ENCODE peak calls at places on chromosomes 13 and 19, in nine cellular contexts. E is OCI-LY7, L is neural progenitor cell, J is HCT116, O is GM23338, V is GM23248, G is MM.1S, X is PC-3, T is SK-N-SH. R is an unnamed sample.

GRCh38 chr19:8576273-8576993 is 809 bp downstream of the MYO1F start:
- DNase-seq in X (peak; percentile 21), T (no peak), E (no peak), J (no peak), L (no peak), O (no peak), G (no peak), V (no peak), R (no peak)

GRCh38 chr13:110006304-110006703 is 219.9 kb upstream of the IRS2 start:
- DNase-seq in T (no peak), G (no peak), L (no peak), J (peak; percentile 62), V (peak; percentile 76), O (no peak), E (no peak), X (peak; percentile 94), R (no peak)

GRCh38 chr13:42277618-42278276 is 5.8 kb downstream of the AKAP11 start:
- DNase-seq in L (no peak), X (no peak), E (no peak), O (no peak), T (no peak), G (no peak), V (peak; percentile 19), J (no peak), R (no peak)

GRCh38 chr19:17114414-17114831 is 38.8 kb downstream of the MYO9B start:
- DNase-seq in O (peak; percentile 86), E (no peak), X (peak; percentile 44), J (no peak), V (no peak), T (no peak), L (peak; percentile 30), G (no peak), R (no peak)

GRCh38 chr13:77176350-77176749 is 149.4 kb upstream of the FBXL3 start:
- DNase-seq in X (peak; percentile 27), E (no peak), J (no peak), V (peak; percentile 29), G (no peak), O (no peak), L (no peak), T (no peak), R (no peak)

GRCh38 chr13:101875091-101875490 is 422.6 kb downstream of the ITGBL1 start:
- DNase-seq in G (peak; percentile 35), V (no peak), T (no peak), E (no peak), L (no peak), X (no peak), J (no peak), O (no peak), R (peak; percentile 11)

GRCh38 chr13:35953537-35954206 is 177.5 kb downstream of the DCLK1 start:
- DNase-seq in L (peak; percentile 86), G (peak; percentile 51), T (peak; percentile 74), X (peak; percentile 76), O (peak; percentile 92), V (peak; percentile 94), J (peak; percentile 13), E (peak; percentile 28), R (peak; percentile 90)

GRCh38 chr19:54691582-54692293 is 29.0 kb downstream of the LILRB4 start:
- DNase-seq in L (no peak), T (no peak), O (no peak), V (no peak), G (no peak), E (no peak), J (no peak), X (no peak), R (no peak)

GRCh38 chr19:33997690-33998089 is 174.6 kb upstream of the LSM14A start:
- DNase-seq in L (no peak), V (peak; percentile 7), O (no peak), T (no peak), X (peak; percentile 15), G (no peak), E (no peak), J (no peak), R (no peak)

GRCh38 chr19:1251503-1252220 is 3.3 kb downstream of the MIDN start:
- DNase-seq in X (no peak), O (no peak), J (no peak), T (peak; percentile 65), G (no peak), E (peak; percentile 71), L (peak; percentile 38), V (no peak), R (peak; percentile 72)

GRCh38 chr19:30593975-30594925 is 222.1 kb downstream of the ZNF536 start:
- DNase-seq in G (no peak), J (no peak), V (no peak), T (no peak), E (no peak), O (peak; percentile 28), X (no peak), L (peak; percentile 16), R (no peak)

GRCh38 chr19:19406878-19407639 is 1.6 kb downstream of the GATAD2A start:
- DNase-seq in V (peak; percentile 77), L (peak; percentile 28), O (no peak), J (no peak), E (peak; percentile 73), X (peak; percentile 61), G (peak; percentile 79), T (no peak), R (peak; percentile 72)

GRCh38 chr13:29771247-29771646 is 79.2 kb downstream of the UBL3 start:
- DNase-seq in G (peak; percentile 22), L (peak; percentile 25), T (peak; percentile 16), J (peak; percentile 37), E (peak; percentile 41), O (peak; percentile 52), V (peak; percentile 48), X (peak; percentile 70), R (peak; percentile 25)

GRCh38 chr13:72808917-72809500 is 27.1 kb downstream of the PIBF1 start:
- DNase-seq in V (peak; percentile 25), J (no peak), O (peak; percentile 39), E (peak; percentile 39), G (peak; percentile 11), X (peak; percentile 41), L (peak; percentile 9), T (peak; percentile 14), R (peak; percentile 8)

GRCh38 chr19:36488816-36489138 is 584 bp downstream of the ZNF566 start:
- DNase-seq in V (no peak), T (peak; percentile 59), E (peak; percentile 63), G (no peak), X (peak; percentile 12), J (peak; percentile 13), O (no peak), L (peak; percentile 18), R (peak; percentile 40)

GRCh38 chr13:95378603-95379002 is 77.4 kb upstream of the ABCC4 start:
- DNase-seq in T (no peak), G (no peak), E (no peak), X (peak; percentile 4), J (no peak), V (no peak), L (no peak), O (no peak), R (no peak)

GRCh38 chr13:26541041-26541440 is 16.4 kb upstream of the WASF3 start:
- DNase-seq in T (no peak), V (no peak), J (no peak), O (no peak), E (no peak), X (no peak), L (no peak), G (no peak), R (no peak)

GRCh38 chr19:47509973-47510372 is 4.9 kb downstream of the NAPA start:
- DNase-seq in E (no peak), O (no peak), T (no peak), X (peak; percentile 2), V (peak; percentile 67), L (no peak), G (no peak), J (no peak), R (no peak)

GRCh38 chr13:74768521-74769090 is 634.4 kb upstream of the KLF12 start:
- DNase-seq in X (no peak), L (no peak), E (no peak), J (no peak), V (no peak), O (no peak), G (no peak), T (no peak), R (no peak)
- TF ChIP-seq EZH2phosphoT487 in X (no peak), L (no peak), E (no peak), J (no peak), V (no peak), O (no peak), G (no peak), T (no peak), R (no peak)

GRCh38 chr19:58055483-58055874 is 3.6 kb upstream of the ZNF135 start:
- DNase-seq in X (no peak), T (no peak), O (no peak), G (no peak), E (no peak), J (no peak), V (peak; percentile 22), L (no peak), R (no peak)
- H4K20me1 ChIP-seq in X (no peaks in the 10 kb centered on the region), T (no peaks in the 10 kb centered on the region), O (no peaks in the 10 kb centered on the region), G (no peaks in the 10 kb centered on the region), E (no peaks in the 10 kb centered on the region), J (no peaks in the 10 kb centered on the region), V (no peaks in the 10 kb centered on the region), L (no peaks in the 10 kb centered on the region), R (no peaks in the 10 kb centered on the region)

DNA sequence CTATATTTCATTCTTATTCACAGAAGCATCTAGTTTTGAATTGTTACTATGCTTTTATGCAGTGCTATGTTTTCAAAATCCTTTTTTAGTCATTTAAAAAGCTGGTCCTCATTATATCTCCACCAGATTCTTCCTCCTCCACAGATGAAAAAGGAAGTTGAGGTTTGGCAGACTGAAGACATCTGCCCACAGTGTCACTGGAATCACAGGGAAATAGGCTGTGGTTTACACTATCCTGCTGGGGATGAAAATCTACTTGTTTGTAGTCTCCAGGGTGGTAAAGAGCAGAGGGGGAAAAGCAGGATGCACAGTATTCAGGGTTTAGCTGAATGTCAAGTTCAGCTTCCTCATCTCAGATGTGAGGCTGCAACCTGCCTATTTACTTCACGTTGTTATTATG is 351.2 kb downstream of the DNAJC15 start:
- DNase-seq in L (no peak), T (no peak), O (no peak), E (no peak), G (no peak), V (peak; percentile 75), X (no peak), J (no peak), R (no peak)
- TF ChIP-seq EZH2phosphoT487 in L (no peak), T (no peak), O (no peak), E (no peak), G (no peak), V (peak; percentile 68), X (no peak), J (no peak), R (no peak)

GRCh38 chr19:5624741-5625140 is 1.9 kb downstream of the SAFB start:
- DNase-seq in L (peak; percentile 33), J (no peak), V (peak; percentile 47), O (peak; percentile 24), T (no peak), G (no peak), X (no peak), E (peak; percentile 14), R (peak; percentile 17)

GRCh38 chr19:5625641-5626040 is 2.8 kb downstream of the SAFB start:
- DNase-seq in J (no peak), L (no peak), E (no peak), X (no peak), G (no peak), O (no peak), T (no peak), V (no peak), R (no peak)

GRCh38 chr19:5628919-5629481 is 6.1 kb downstream of the SAFB start:
- DNase-seq in T (no peak), V (no peak), G (no peak), O (no peak), L (no peak), J (no peak), X (no peak), E (peak; percentile 34), R (no peak)

GRCh38 chr19:5628470-5628869 is 5.6 kb downstream of the SAFB start:
- DNase-seq in L (no peak), G (peak; percentile 76), E (no peak), X (no peak), J (no peak), O (no peak), T (no peak), V (peak; percentile 49), R (no peak)

GRCh38 chr19:5627395-5627904 is 4.6 kb downstream of the SAFB start:
- DNase-seq in V (peak; percentile 68), E (peak; percentile 81), X (no peak), T (no peak), O (peak; percentile 38), J (no peak), L (peak; percentile 19), G (no peak), R (no peak)
- H4K20me1 ChIP-seq in V (peaks cover 4% of the 10 kb centered on the region), E (peaks cover 71% of the 10 kb centered on the region), X (peaks cover 71% of the 10 kb centered on the region), T (peaks cover 84% of the 10 kb centered on the region), O (peaks cover 82% of the 10 kb centered on the region), J (peaks cover 40% of the 10 kb centered on the region), L (peaks cover 93% of the 10 kb centered on the region), G (peaks cover 77% of the 10 kb centered on the region), R (peaks cover 91% of the 10 kb centered on the region)